ENCODE peak calls at places on chromosomes 16 and 17, in nine cellular contexts. J, S, A, W, K, N, C, Q and R are unnamed samples.

GRCh38 chr17:12422632-12423031 is 243.1 kb upstream of the MYOCD start:
- DNase-seq in J (no peak), S (no peak), A (no peak), W (no peak), K (no peak), N (no peak), C (no peak), Q (no peak), R (no peak)

GRCh38 chr16:30367349-30368009 is 2.8 kb downstream of the TBC1D10B start:
- DNase-seq in J (no peak), S (no peak), A (no peak), W (no peak), K (no peak), N (no peak), C (no peak), Q (no peak), R (no peak)

GRCh38 chr16:26547681-26548080 is 519.0 kb upstream of the C16orf82 start:
- DNase-seq in J (no peak), S (no peak), A (no peak), W (no peak), K (no peak), N (no peak), C (no peak), Q (no peak), R (no peak)

GRCh38 chr17:72691601-72692000 is 400.9 kb downstream of the SLC39A11 start:
- DNase-seq in J (no peak), S (no peak), A (no peak), W (no peak), K (no peak), N (no peak), C (no peak), Q (no peak), R (no peak)

GRCh38 chr16:21190599-21190998 is 20.8 kb downstream of the ZP2 start:
- DNase-seq in J (no peak), S (no peak), A (no peak), W (no peak), K (no peak), N (no peak), C (no peak), Q (no peak), R (no peak)

GRCh38 chr16:9296273-9296593 is 204.8 kb downstream of the HAPSTR1 start:
- DNase-seq in J (no peak), S (no peak), A (no peak), W (no peak), K (no peak), N (no peak), C (no peak), Q (no peak), R (no peak)

GRCh38 chr16:77610496-77610895 is 111.8 kb upstream of the NUDT7 start:
- DNase-seq in J (no peak), S (no peak), A (no peak), W (no peak), K (no peak), N (no peak), C (no peak), Q (no peak), R (no peak)

GRCh38 chr16:61871837-61872777 is 164.1 kb downstream of the CDH8 start:
- DNase-seq in J (no peak), S (peak), A (no peak), W (no peak), K (no peak), N (no peak), C (no peak), Q (no peak), R (no peak)